ENCODE peak calls at places on chromosomes 13 and 19, in ten cellular contexts. Z is activated CD8-positive, alpha-beta memory T cell treated with anti-CD3 and anti-CD28 coated beads for 1 hour; F is caudate nucleus; A is cardiac fibroblast; H is stimulated activated CD8-positive, alpha-beta memory T cell treated with anti-CD3 and anti-CD28 coated beads, Interleukin-12 subunit alpha, Interleukin-12 subunit beta, amount 100 ng/mL, for 1 hour; R is astrocyte of the hippocampus; K is fibroblast of the aortic adventitia; T is effector CD4-positive, alpha-beta T cell; W is HFFc6; G is amygdala. J is an unnamed sample.

GRCh38 chr19:49200238-49200862 is 42.8 kb downstream of the TRPM4 start:
- DNase-seq in Z (no peak), F (no peak), A (peak), H (no peak), R (no peak), K (no peak), T (no peak), W (no peak), G (no peak), J (peak)

GRCh38 chr13:102877285-102877684 is 31.5 kb downstream of the ERCC5 start:
- DNase-seq in Z (no peak), F (no peak), A (peak), H (no peak), R (peak), K (peak), T (no peak), W (no peak), G (no peak), J (no peak)

GRCh38 chr13:99237981-99238662 is 20.1 kb downstream of the GPR18 start:
- DNase-seq in Z (no peak), F (no peak), A (no peak), H (no peak), R (no peak), K (no peak), T (peak), W (no peak), G (no peak), J (no peak)

GRCh38 chr13:75250526-75251183 is 231.3 kb downstream of the TBC1D4 start:
- DNase-seq in Z (no peak), F (no peak), A (peak), H (no peak), R (no peak), K (peak), T (no peak), W (no peak), G (no peak), J (no peak)

GRCh38 chr19:41691268-41691970 is 3.3 kb upstream of the CEACAM7 start:
- DNase-seq in Z (no peak), F (no peak), A (peak), H (no peak), R (no peak), K (no peak), T (no peak), W (no peak), G (no peak), J (no peak)

GRCh38 chr13:93715866-93716265 is 489.3 kb downstream of the GPC6 start:
- DNase-seq in Z (no peak), F (no peak), A (peak), H (no peak), R (no peak), K (no peak), T (no peak), W (no peak), G (no peak), J (no peak)

GRCh38 chr19:11152318-11153062 is 3.1 kb downstream of the SPC24 start:
- DNase-seq in Z (no peak), F (no peak), A (peak), H (no peak), R (peak), K (peak), T (no peak), W (peak), G (no peak), J (no peak)

GRCh38 chr19:38975214-38975860 is at the start of gene FBXO17:
- DNase-seq in Z (no peak), F (no peak), A (peak), H (no peak), R (peak), K (peak), T (no peak), W (peak), G (peak), J (no peak)

GRCh38 chr19:44692379-44692721 is 6.6 kb upstream of the CEACAM16 start:
- DNase-seq in Z (no peak), F (no peak), A (no peak), H (no peak), R (no peak), K (no peak), T (no peak), W (no peak), G (no peak), J (no peak)

GRCh38 chr19:19329199-19329598 is 8.6 kb downstream of the MAU2 start:
- DNase-seq in Z (no peak), F (no peak), A (peak), H (no peak), R (no peak), K (no peak), T (no peak), W (no peak), G (no peak), J (no peak)

GRCh38 chr19:35135389-35135909 is 590 bp upstream of the LGI4 start:
- DNase-seq in Z (peak), F (peak), A (peak), H (peak), R (peak), K (peak), T (peak), W (peak), G (peak), J (no peak)

GRCh38 chr13:111895896-111896821 is 170.8 kb upstream of the SOX1 start:
- DNase-seq in Z (no peak), F (no peak), A (no peak), H (no peak), R (no peak), K (no peak), T (no peak), W (no peak), G (no peak), J (no peak)

GRCh38 chr13:90640976-90641375 is 706.5 kb upstream of the MIR17HG start:
- DNase-seq in Z (no peak), F (no peak), A (peak), H (no peak), R (peak), K (peak), T (no peak), W (peak), G (no peak), J (no peak)

GRCh38 chr19:2488942-2489731 is 13.2 kb downstream of the GADD45B start:
- DNase-seq in Z (no peak), F (no peak), A (peak), H (no peak), R (peak), K (no peak), T (no peak), W (peak), G (no peak), J (no peak)

GRCh38 chr13:34667356-34668218 is 274.5 kb upstream of the NBEA start:
- DNase-seq in Z (no peak), F (no peak), A (no peak), H (no peak), R (no peak), K (no peak), T (no peak), W (no peak), G (no peak), J (no peak)

GRCh38 chr13:25375727-25376358 is 4.1 kb downstream of the ATP8A2 start:
- DNase-seq in Z (no peak), F (no peak), A (peak), H (peak), R (peak), K (peak), T (peak), W (peak), G (no peak), J (no peak)

GRCh38 chr13:112831196-112831595 is 137.8 kb upstream of the MCF2L start:
- DNase-seq in Z (no peak), F (no peak), A (no peak), H (no peak), R (no peak), K (no peak), T (no peak), W (no peak), G (no peak), J (no peak)

GRCh38 chr13:54949735-54950134 is 1921.1 kb downstream of the OLFM4 start:
- DNase-seq in Z (no peak), F (no peak), A (no peak), H (no peak), R (no peak), K (no peak), T (no peak), W (no peak), G (no peak), J (no peak)

GRCh38 chr13:43732726-43733125 is 54.0 kb downstream of the ENOX1 start:
- DNase-seq in Z (no peak), F (no peak), A (no peak), H (no peak), R (no peak), K (no peak), T (no peak), W (no peak), G (no peak), J (no peak)

GRCh38 chr13:41019578-41020347 is 647 bp upstream of the ELF1 start:
- DNase-seq in Z (no peak), F (no peak), A (no peak), H (no peak), R (no peak), K (no peak), T (no peak), W (no peak), G (no peak), J (no peak)

GRCh38 chr19:54156490-54156889 is 3.0 kb downstream of the LENG1 start:
- DNase-seq in Z (no peak), F (no peak), A (no peak), H (no peak), R (no peak), K (no peak), T (no peak), W (no peak), G (no peak), J (no peak)

GRCh38 chr13:20911037-20911436 is 8.5 kb upstream of the XPO4 start:
- DNase-seq in Z (no peak), F (no peak), A (no peak), H (no peak), R (no peak), K (no peak), T (no peak), W (no peak), G (no peak), J (no peak)

GRCh38 chr19:31963741-31964140 is 381.7 kb upstream of the ZNF507 start:
- DNase-seq in Z (no peak), F (no peak), A (no peak), H (no peak), R (no peak), K (no peak), T (no peak), W (no peak), G (no peak), J (no peak)

GRCh38 chr13:27053902-27054595 is 117.6 kb downstream of the USP12 start:
- DNase-seq in Z (no peak), F (no peak), A (peak), H (no peak), R (peak), K (peak), T (no peak), W (peak), G (no peak), J (no peak)

GRCh38 chr19:1908364-1908678 is 3.1 kb downstream of the ADAT3 start:
- DNase-seq in Z (no peak), F (no peak), A (no peak), H (no peak), R (no peak), K (no peak), T (no peak), W (no peak), G (no peak), J (no peak)

GRCh38 chr13:78598933-78599332 is 4.4 kb downstream of the POU4F1 start:
- DNase-seq in Z (no peak), F (no peak), A (no peak), H (no peak), R (no peak), K (no peak), T (no peak), W (no peak), G (no peak), J (no peak)

GRCh38 chr13:114025432-114026127 is 51.7 kb upstream of the C13orf46 start:
- DNase-seq in Z (no peak), F (no peak), A (peak), H (no peak), R (peak), K (peak), T (no peak), W (no peak), G (no peak), J (no peak)

GRCh38 chr13:21344662-21345176 is 114.4 kb downstream of the ZDHHC20 start:
- DNase-seq in Z (peak), F (no peak), A (no peak), H (no peak), R (no peak), K (no peak), T (no peak), W (no peak), G (no peak), J (no peak)